ENCODE peak calls at places on chromosomes 1 and 21, in nine cellular contexts. U is type B pancreatic cell, Z is GM12878, P is WTC11, N is GM12865, H is NB4, O is IMR-90, Q is suprapubic skin, E is stomach. S is an unnamed sample.

GRCh38 chr1:7785108-7785507 is 1.0 kb downstream of the PER3 start:
- DNase-seq in U (no peak), H (no peak), N (no peak), Q (no peak), E (no peak), O (no peak), Z (no peak), P (no peak), S (no peak)

GRCh38 chr21:34351786-34352241 is 12.0 kb upstream of the KCNE2 start:
- DNase-seq in N (peak), Q (peak), H (peak), U (no peak), E (peak), P (no peak), O (peak), Z (peak), S (peak)

GRCh38 chr1:227897704-227898438 is 49.9 kb downstream of the WNT9A start:
- DNase-seq in N (no peak), U (peak), O (no peak), Q (peak), H (no peak), P (peak), E (peak), Z (no peak), S (no peak)

GRCh38 chr1:46256523-46256922 is 9.0 kb downstream of the RAD54L start:
- DNase-seq in Z (no peak), E (no peak), H (no peak), U (no peak), O (no peak), Q (no peak), P (no peak), N (no peak), S (no peak)

GRCh38 chr1:238343869-238344268 is 453.1 kb upstream of the ZP4 start:
- DNase-seq in Z (no peak), P (no peak), H (no peak), Q (no peak), N (no peak), U (no peak), E (no peak), O (no peak), S (no peak)

GRCh38 chr1:118988186-118989005 is at the start of gene TBX15:
- DNase-seq in P (peak), Z (no peak), U (no peak), N (no peak), O (no peak), H (no peak), Q (no peak), E (no peak), S (no peak)

GRCh38 chr1:157429841-157430240 is 122.5 kb downstream of the FCRL5 start:
- DNase-seq in E (no peak), Z (no peak), U (no peak), N (no peak), O (no peak), P (no peak), H (no peak), Q (no peak), S (no peak)

GRCh38 chr1:13901041-13901440 is 201.1 kb downstream of the PRDM2 start:
- DNase-seq in H (no peak), O (no peak), N (no peak), U (no peak), P (no peak), Z (no peak), Q (no peak), E (no peak), S (no peak)

GRCh38 chr1:21621051-21621450 is 48.1 kb downstream of the RAP1GAP start:
- DNase-seq in O (no peak), Q (no peak), E (no peak), P (no peak), H (no peak), Z (no peak), N (no peak), U (no peak), S (no peak)

GRCh38 chr21:38170283-38170682 is 86.5 kb upstream of the KCNJ15 start:
- DNase-seq in Q (no peak), U (no peak), Z (no peak), E (peak), O (peak), N (peak), H (no peak), P (peak), S (no peak)

GRCh38 chr1:109298666-109299086 is 8.1 kb downstream of the MYBPHL start:
- DNase-seq in U (no peak), Q (no peak), Z (no peak), H (no peak), E (no peak), N (no peak), P (no peak), O (peak), S (no peak)

GRCh38 chr21:44329086-44329889 is 9.9 kb downstream of the CFAP410 start:
- DNase-seq in U (no peak), Z (no peak), N (no peak), P (no peak), Q (no peak), H (no peak), E (no peak), O (no peak), S (no peak)

GRCh38 chr1:178871551-178872320 is 859 bp upstream of the ANGPTL1 start:
- DNase-seq in N (no peak), E (no peak), Z (no peak), Q (no peak), O (no peak), H (no peak), U (no peak), P (no peak), S (no peak)

GRCh38 chr21:29676395-29676794 is 263.4 kb downstream of the GRIK1 start:
- DNase-seq in U (no peak), E (no peak), H (no peak), O (no peak), Q (no peak), N (no peak), P (no peak), Z (no peak), S (no peak)

GRCh38 chr21:31397515-31397926 is 53.5 kb upstream of the TIAM1 start:
- DNase-seq in H (no peak), N (no peak), P (no peak), O (no peak), E (no peak), U (no peak), Q (no peak), Z (no peak), S (no peak)

GRCh38 chr1:40595623-40596022 is 64.2 kb downstream of the ZNF684 start:
- DNase-seq in Z (no peak), N (peak), E (no peak), O (no peak), H (peak), U (no peak), Q (no peak), P (no peak), S (no peak)

GRCh38 chr1:40594187-40594531 is 62.7 kb downstream of the ZNF684 start:
- DNase-seq in E (no peak), N (no peak), Z (no peak), O (no peak), U (no peak), H (peak), P (no peak), Q (no peak), S (no peak)

GRCh38 chr1:40593449-40594186 is 62.2 kb downstream of the ZNF684 start:
- DNase-seq in Z (no peak), U (no peak), Q (no peak), O (no peak), H (peak), P (no peak), N (no peak), E (no peak), S (no peak)

DNA sequence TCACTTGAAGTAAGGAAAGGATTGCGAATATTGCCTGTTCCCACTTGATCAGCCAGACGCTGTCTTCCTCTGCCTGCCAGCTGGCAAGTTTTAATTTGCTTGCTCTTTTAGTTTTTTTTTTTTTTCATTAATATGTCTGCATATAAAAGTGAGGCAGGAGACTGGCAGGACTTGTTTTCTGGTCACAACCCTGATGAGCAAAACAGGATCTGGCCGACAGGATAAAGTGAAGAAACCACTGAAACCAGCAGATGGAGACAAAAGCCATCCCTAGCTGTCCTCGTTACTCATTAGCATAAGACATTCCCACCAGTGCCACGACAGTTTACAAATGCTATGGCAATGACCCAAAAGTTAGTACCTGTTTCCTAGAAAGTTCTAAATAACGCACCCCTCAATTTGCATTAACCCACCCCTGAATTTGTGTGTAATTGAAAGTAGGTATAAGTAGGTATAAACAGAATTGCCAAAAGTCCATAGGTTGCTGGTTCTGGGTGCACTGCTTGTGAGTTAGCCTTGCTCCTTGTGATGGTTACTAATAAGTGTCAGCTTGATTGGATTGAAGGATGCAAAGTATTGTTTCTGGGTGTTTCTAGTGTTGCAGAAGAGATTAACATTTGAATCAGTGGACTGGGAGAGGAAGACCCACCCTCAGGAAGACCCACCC is 60.8 kb downstream of the ZNF684 start:
- DNase-seq in E (no peak), Q (no peak), U (no peak), N (peak), P (no peak), Z (no peak), H (peak), O (peak), S (no peak)
- TF ChIP-seq CTCF in E (no peak), Q (peak), U (peak), N (peak), P (no peak), Z (peak), H (peak), O (peak), S (peak)

DNA sequence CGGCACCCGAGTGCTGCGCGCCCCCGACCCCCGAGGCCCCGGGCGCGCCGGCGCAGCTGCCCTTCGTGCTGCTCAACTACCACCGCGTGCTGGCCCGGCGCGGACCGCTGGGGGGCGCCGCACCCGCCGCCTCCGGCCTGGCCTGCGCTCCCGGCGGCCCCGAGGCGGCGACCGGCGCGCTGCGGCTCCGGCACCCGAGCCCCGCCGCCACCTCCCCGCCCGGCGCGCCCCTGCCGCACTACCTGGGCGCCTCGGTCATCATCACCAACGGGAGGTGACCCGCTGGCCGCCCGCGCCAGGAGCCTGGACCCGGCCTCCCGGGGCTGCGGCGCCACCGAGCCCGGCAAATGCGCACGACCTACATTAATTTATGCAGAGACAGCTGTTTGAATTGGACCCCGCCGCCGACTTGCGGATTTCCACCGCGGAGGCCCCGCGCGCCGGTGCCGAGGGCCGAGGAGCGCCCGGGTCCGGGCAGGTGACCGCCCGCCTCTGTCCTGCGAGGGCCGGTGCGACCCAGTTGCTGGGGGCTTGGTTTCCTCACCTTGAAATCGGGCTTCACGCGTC is 49.0 kb downstream of the SIM2 start:
- DNase-seq in Z (no peak), H (peak), E (no peak), Q (no peak), P (peak), O (peak), N (no peak), U (peak), S (peak)
- TF ChIP-seq CTCF in Z (no peak), H (peak), E (no peak), Q (peak), P (no peak), O (peak), N (no peak), U (peak), S (no peak)

GRCh38 chr1:47491341-47491753 is 53.5 kb downstream of the FOXD2 start:
- DNase-seq in Z (no peak), O (no peak), P (no peak), Q (no peak), U (no peak), H (peak), E (no peak), N (no peak), S (no peak)
- TF ChIP-seq CTCF in Z (no peak), O (no peak), P (no peak), Q (no peak), U (no peak), H (no peak), E (no peak), N (no peak), S (no peak)

GRCh38 chr1:116471241-116471640 is 98.2 kb downstream of the ATP1A1 start:
- DNase-seq in U (no peak), E (no peak), H (no peak), P (no peak), O (no peak), Q (no peak), Z (no peak), N (no peak), S (no peak)
- TF ChIP-seq CTCF in U (no peak), E (no peak), H (no peak), P (no peak), O (no peak), Q (no peak), Z (no peak), N (no peak), S (no peak)

GRCh38 chr1:153780551-153780950 is 5.3 kb downstream of the SLC27A3 start:
- DNase-seq in N (no peak), P (no peak), Q (no peak), E (no peak), U (no peak), O (no peak), H (no peak), Z (no peak), S (no peak)

GRCh38 chr1:153778824-153779519 is 3.8 kb downstream of the SLC27A3 start:
- DNase-seq in U (no peak), N (no peak), P (no peak), O (no peak), E (no peak), Q (no peak), Z (no peak), H (no peak), S (no peak)

GRCh38 chr1:153779781-153780541 is 4.8 kb downstream of the SLC27A3 start:
- DNase-seq in Q (no peak), N (no peak), P (no peak), O (no peak), E (peak), U (no peak), Z (no peak), H (no peak), S (no peak)

GRCh38 chr1:153786038-153786790 is 11.0 kb downstream of the SLC27A3 start:
- DNase-seq in U (no peak), P (no peak), N (no peak), E (no peak), Q (no peak), O (no peak), H (no peak), Z (no peak), S (no peak)

DNA sequence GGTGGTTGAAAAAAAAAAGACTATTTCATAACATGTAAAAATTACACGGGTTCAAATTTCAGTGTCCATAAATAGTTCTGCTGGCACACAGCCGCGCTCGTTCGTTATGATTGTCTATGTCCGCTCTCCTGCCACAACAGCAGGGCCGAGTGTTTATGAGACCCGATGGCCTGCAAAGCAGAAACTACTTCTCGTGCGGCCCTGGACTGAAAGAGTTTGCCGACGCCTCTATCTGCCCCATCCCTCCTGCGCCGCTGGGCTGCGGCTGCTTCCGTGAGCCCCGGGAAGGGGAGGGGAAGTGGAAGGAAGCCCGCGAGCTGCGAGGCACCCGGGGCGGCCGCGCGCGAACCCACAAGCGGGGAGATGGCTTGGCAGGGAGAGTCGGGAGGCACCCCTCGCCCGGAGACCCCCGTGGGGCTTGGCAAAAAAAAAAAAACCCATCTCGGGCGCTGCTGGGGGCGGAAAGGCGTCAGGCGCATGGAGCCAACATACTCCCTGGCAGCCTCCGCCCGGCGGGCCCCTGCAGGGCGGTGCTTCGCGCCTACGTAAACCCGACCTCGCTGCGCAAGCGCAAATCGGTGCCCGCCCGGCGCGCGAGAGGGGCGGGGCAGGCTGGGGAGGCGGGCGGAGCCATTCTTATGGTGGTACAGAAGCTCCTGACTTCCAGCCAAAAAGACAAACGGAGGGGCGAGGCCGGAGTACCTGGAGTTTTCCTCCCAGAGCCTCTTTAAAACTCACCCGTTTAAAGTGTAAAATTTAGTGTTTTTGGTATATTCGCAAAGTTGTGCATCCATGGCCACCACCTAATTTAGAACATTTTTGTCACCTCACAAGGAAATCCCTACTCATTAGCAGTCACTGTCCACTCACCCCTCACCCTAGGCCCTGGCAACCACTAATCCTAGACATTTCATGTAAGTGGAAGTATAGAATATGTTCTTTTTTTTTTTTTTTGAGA is 8.3 kb downstream of the SLC27A3 start:
- DNase-seq in O (peak), E (peak), Q (peak), H (peak), N (peak), Z (peak), U (peak), P (peak), S (peak)
- TF ChIP-seq CTCF in O (no peak), E (no peak), Q (no peak), H (no peak), N (no peak), Z (no peak), U (peak), P (no peak), S (peak)

GRCh38 chr1:204716687-204717086 is 31.1 kb upstream of the LRRN2 start:
- DNase-seq in Q (no peak), H (no peak), Z (no peak), N (no peak), O (no peak), P (no peak), U (no peak), E (no peak), S (no peak)

GRCh38 chr1:204713541-204713940 is 28.0 kb upstream of the LRRN2 start:
- DNase-seq in Q (no peak), U (no peak), E (no peak), N (no peak), O (no peak), P (no peak), Z (no peak), H (no peak), S (no peak)

GRCh38 chr1:204712718-204713430 is 27.3 kb upstream of the LRRN2 start:
- DNase-seq in O (no peak), N (no peak), Z (no peak), P (no peak), E (no peak), H (no peak), U (no peak), Q (no peak), S (no peak)

GRCh38 chr1:204714194-204714860 is 28.8 kb upstream of the LRRN2 start:
- DNase-seq in Z (no peak), U (no peak), E (no peak), H (no peak), Q (no peak), N (peak), O (no peak), P (no peak), S (no peak)

DNA sequence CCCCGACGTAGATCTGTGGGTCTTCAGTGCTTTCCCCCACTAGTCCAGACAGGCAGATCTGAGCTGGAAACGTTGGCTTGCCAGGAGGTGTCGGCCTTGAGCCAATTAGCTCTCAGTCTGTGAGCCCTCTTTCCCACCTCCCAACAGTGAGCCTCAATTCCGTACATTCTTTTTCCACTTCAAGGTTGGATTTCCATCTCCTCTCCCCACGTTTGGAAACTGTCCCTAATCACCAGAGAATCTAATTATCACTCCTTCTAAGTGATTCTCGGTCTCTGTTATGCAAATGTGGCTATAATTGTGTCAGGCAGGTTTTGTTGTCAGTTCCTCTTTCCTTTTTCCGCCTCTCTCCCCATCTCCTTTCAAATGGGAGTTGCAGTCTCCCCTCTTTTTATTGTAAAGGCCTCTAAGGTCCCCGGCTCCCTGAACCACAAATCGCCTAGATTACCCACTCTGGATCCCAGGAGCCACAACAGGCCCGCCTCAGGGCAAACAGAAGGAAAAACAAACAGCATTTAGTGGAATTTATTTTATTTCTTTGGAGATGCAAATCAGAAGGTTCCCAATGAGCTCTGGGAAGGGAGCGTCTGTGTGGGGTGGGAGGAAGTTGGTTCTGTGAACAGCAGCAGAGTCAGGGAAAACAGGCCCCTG is 29.4 kb upstream of the LRRN2 start:
- DNase-seq in Z (peak), N (peak), E (no peak), O (no peak), U (no peak), P (peak), Q (no peak), H (no peak), S (no peak)
- TF ChIP-seq CTCF in Z (peak), N (peak), E (no peak), O (no peak), U (no peak), P (no peak), Q (no peak), H (no peak), S (no peak)

GRCh38 chr1:16924919-16925477 is 3.3 kb downstream of the CROCC start:
- DNase-seq in O (no peak), Z (no peak), E (no peak), Q (no peak), P (no peak), U (no peak), N (no peak), H (no peak), S (no peak)
- TF ChIP-seq CTCF in O (peak), Z (no peak), E (no peak), Q (no peak), P (no peak), U (peak), N (no peak), H (peak), S (no peak)